ENCODE peak calls at places on chromosomes 5 and 9, in four cellular contexts. H is left ventricle myocardium inferior, K is fibroblast of pulmonary artery, Y is BE2C. Q is an unnamed sample.

GRCh38 chr9:91164724-91165520 is 196.8 kb downstream of the AUH start:
- DNase-seq in Y (peak), H (peak), K (peak), Q (peak)

GRCh38 chr5:76586531-76586930 is 36.7 kb downstream of the F2RL2 start:
- DNase-seq in Y (no peak), H (no peak), K (no peak), Q (no peak)

GRCh38 chr5:64165500-64166200 is at the start of gene RNF180:
- DNase-seq in Y (peak), H (peak), K (peak), Q (no peak)

GRCh38 chr5:80739898-80740297 is 85.1 kb upstream of the DHFR start:
- DNase-seq in K (no peak), Y (no peak), H (no peak), Q (no peak)

GRCh38 chr5:139698461-139699146 is 50.5 kb downstream of the CXXC5 start:
- DNase-seq in Y (peak), K (peak), H (peak), Q (peak)

GRCh38 chr5:174505621-174506020 is 218.8 kb upstream of the MSX2 start:
- DNase-seq in K (peak), Y (no peak), H (no peak), Q (peak)

GRCh38 chr5:6822556-6823343 is 109.5 kb downstream of the TENT4A start:
- DNase-seq in Y (peak), K (no peak), H (no peak), Q (no peak)

GRCh38 chr5:9122528-9122927 is 423.3 kb downstream of the SEMA5A start:
- DNase-seq in H (no peak), Y (no peak), K (no peak), Q (no peak)

GRCh38 chr9:99231708-99232107 is 9.6 kb downstream of the SEC61B start:
- DNase-seq in K (peak), H (no peak), Y (peak), Q (no peak)

GRCh38 chr5:4868140-4868735 is 271.9 kb upstream of the ADAMTS16 start:
- DNase-seq in H (peak), Y (peak), K (peak), Q (no peak)

GRCh38 chr5:173490681-173491080 is 125.8 kb downstream of the BOD1 start:
- DNase-seq in K (no peak), H (no peak), Y (no peak), Q (no peak)

DNA sequence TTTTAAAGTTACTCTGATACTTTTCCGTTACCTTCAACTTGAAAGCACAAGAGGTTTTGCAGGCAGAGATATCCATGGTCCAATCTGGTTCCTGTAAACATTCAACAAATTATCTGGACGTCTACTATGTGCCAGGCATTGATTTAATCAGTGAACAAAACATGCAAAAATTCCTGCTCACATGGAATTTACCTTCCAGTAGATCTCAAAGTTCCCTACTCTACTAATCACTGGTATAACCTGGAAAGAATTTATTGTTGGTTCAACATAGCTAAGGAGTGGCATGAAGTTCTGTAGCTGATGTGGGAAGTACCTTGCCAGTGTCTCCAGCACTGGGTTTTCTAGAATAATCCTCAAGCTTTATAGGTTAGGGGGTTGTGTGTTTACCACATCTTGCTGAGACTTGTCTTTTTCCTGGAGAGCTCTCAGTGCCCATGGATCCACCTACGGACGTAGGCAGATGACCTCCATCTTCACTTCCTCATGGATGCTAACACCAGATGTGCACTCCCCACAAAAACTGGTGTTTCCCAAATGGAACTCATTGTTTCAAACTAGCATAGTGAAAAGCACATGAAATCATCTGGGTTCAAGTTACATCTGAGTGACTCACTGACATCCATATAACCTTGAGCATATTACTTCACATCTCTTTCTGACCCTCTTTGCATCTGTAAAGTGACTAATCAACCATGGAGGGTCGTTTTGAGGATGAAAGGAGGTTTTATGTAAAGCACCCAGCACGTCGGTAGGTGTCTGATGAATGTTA is 10.0 kb downstream of the OCLN start:
- DNase-seq in Y (no peak), K (peak), H (no peak), Q (no peak)
- H3K4me3 ChIP-seq in Y (no peak), K (no peak), H (no peak), Q (no peak)

DNA sequence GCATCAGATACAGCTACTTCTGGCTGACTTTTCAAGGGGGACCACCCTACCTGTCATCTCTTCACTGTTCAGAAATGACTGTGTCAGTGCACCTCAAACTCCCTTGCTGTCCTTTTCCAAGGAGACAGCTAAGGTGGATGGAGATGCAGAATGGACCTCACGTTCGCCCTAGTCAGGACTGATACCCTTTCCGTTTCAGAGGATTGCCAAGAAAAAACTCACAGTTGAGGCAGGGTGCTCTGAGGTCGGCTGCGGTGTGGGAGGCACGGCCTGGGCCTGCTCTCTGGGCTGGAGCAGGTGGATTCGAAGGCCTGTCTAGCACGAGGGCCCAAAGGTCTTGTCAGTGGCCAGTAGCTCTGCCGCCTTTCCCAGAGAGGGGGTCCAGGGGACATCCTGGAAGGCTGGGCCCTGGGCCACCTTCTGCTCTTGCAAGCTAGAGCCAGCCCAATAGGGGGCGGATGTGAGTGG is 2.2 kb upstream of the MSMP start:
- DNase-seq in Y (peak), K (peak), H (peak), Q (no peak)
- TF ChIP-seq CTCF in Y (peak), K (peak), H (peak), Q (peak)

GRCh38 chr9:89467278-89467625 is 30.7 kb downstream of the SEMA4D start:
- DNase-seq in H (no peak), Y (no peak), K (no peak), Q (no peak)

GRCh38 chr9:89465726-89466308 is 32.1 kb downstream of the SEMA4D start:
- DNase-seq in K (no peak), H (no peak), Y (no peak), Q (no peak)

GRCh38 chr9:89464991-89465390 is 32.9 kb downstream of the SEMA4D start:
- DNase-seq in H (no peak), Y (no peak), K (no peak), Q (no peak)

GRCh38 chr9:89468271-89468960 is 29.5 kb downstream of the SEMA4D start:
- DNase-seq in K (no peak), Y (no peak), H (no peak), Q (no peak)

GRCh38 chr9:89466451-89467277 is 31.2 kb downstream of the SEMA4D start:
- DNase-seq in H (no peak), K (no peak), Y (no peak), Q (no peak)
- H3K4me3 ChIP-seq in H (no peak), K (no peak), Y (no peak), Q (no peak)

GRCh38 chr5:74641014-74641777 is 668 bp upstream of the ENC1 start:
- DNase-seq in H (peak), K (peak), Y (peak), Q (no peak)

GRCh38 chr5:74641778-74642542 is 1.4 kb upstream of the ENC1 start:
- DNase-seq in K (peak), H (peak), Y (peak), Q (no peak)

GRCh38 chr5:74640450-74641013 is at the start of gene ENC1:
- DNase-seq in K (peak), H (peak), Y (peak), Q (no peak)

GRCh38 chr5:74638776-74639537 is 1.6 kb downstream of the ENC1 start:
- DNase-seq in Y (no peak), H (no peak), K (peak), Q (no peak)

DNA sequence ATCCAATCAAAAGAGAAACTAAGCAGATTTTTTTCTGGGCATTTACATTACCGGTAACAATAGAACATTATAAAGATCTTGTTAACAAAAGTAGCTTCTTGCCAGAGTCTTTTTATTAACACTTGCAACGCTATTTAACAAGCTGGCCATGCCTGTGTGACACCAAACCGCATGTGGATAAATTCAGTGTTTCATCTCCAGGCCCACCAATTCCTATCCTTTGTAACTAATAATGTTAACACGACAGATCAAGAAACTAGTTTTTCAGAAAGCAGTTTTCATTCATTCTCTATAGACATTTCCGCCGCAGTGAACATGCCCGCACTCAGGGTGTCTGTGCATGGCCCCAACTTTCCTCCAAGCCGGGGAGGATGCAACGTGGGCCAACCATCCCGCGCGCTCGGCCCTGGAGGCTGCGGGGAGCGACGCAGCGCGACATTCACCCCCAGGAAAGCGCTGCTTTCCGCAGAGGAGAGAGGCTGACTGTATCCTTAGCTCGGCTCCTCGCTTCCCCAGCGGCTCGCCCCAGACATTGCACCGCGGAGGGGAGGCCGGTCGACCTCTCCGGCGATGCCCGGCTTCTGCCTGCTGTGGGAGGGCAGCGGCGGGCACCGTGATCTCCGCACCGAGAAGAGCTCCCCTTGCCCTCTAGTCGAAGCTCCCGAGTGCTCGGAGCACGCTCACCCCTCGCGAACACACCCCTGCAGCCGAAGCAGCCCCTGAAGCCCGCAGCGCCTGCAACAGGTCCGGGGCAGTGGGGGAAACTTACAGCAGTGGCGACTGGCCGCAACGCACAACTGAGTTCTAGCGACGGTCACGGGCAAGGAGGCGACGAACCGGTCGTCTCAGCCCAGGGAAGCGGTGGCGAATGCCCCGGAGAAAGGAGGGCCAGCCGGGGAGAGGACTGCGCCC is 734 bp downstream of the ENC1 start:
- DNase-seq in Y (peak), H (peak), K (peak), Q (no peak)
- TF ChIP-seq CTCF in Y (no peak), H (no peak), K (peak), Q (peak)

GRCh38 chr9:130040901-130041647 is 1.9 kb downstream of the FNBP1 start:
- DNase-seq in Y (no peak), K (no peak), H (no peak), Q (no peak)
- H3K4me3 ChIP-seq in Y (peak), K (peak), H (peak), Q (peak)